ENCODE peak calls at places on chromosomes 6 and 20, in six cellular contexts. W is esophagus muscularis mucosa; F is GM13977; J is fibroblast of the aortic adventitia; G is choroid plexus epithelial cell; X is CD4-positive, alpha-beta T cell. T is an unnamed sample.

GRCh38 chr6:119966484-119966883 is 616.9 kb upstream of the MAN1A1 start:
- DNase-seq in X (no peak), F (peak; percentile 5), J (no peak), G (no peak), W (no peak), T (no peak)

GRCh38 chr6:111691345-111692225 is 85.9 kb upstream of the TRAF3IP2 start:
- DNase-seq in X (no peak), G (peak; percentile 47), F (no peak), W (no peak), J (peak; percentile 63), T (no peak)

GRCh38 chr6:72728706-72729343 is 107.0 kb downstream of the KCNQ5 start:
- DNase-seq in J (no peak), G (no peak), X (no peak), F (no peak), W (no peak), T (no peak)

GRCh38 chr6:30646450-30647038 is 389 bp upstream of the C6orf136 start:
- DNase-seq in W (no peak), G (no peak), F (no peak), X (peak; percentile 95), J (no peak), T (no peak)

GRCh38 chr6:6952484-6952883 is 155.3 kb upstream of the RREB1 start:
- DNase-seq in F (no peak), W (no peak), X (no peak), G (no peak), J (no peak), T (no peak)

GRCh38 chr6:148973809-148974208 is 227.0 kb downstream of the UST start:
- DNase-seq in W (no peak), X (no peak), J (peak; percentile 71), G (peak; percentile 75), F (no peak), T (no peak)

GRCh38 chr6:52691718-52692117 is 20.8 kb downstream of the TMEM14A start:
- DNase-seq in J (peak; percentile 29), W (no peak), X (no peak), F (no peak), G (no peak), T (no peak)

GRCh38 chr20:53735536-53736050 is 142.0 kb upstream of the ZNF217 start:
- DNase-seq in J (peak; percentile 85), F (no peak), W (no peak), G (peak; percentile 97), X (no peak), T (no peak)

GRCh38 chr6:44022671-44023352 is 104.4 kb downstream of the MRPL14 start:
- DNase-seq in J (no peak), F (no peak), X (no peak), W (no peak), G (no peak), T (no peak)

GRCh38 chr20:16350465-16350864 is 222.8 kb downstream of the KIF16B start:
- DNase-seq in X (no peak), F (no peak), G (peak; percentile 20), J (peak; percentile 11), W (no peak), T (no peak)

GRCh38 chr20:46967647-46968046 is 73.0 kb downstream of the EYA2 start:
- DNase-seq in J (no peak), W (no peak), F (no peak), X (no peak), G (no peak), T (no peak)

GRCh38 chr20:15895560-15896084 is 677.6 kb downstream of the KIF16B start:
- DNase-seq in J (no peak), X (no peak), F (no peak), G (no peak), W (no peak), T (no peak)

GRCh38 chr6:162671580-162672165 is 55.9 kb downstream of the PRKN start:
- DNase-seq in J (no peak), X (no peak), G (no peak), F (no peak), W (no peak), T (no peak)

GRCh38 chr6:7241709-7242645 is 71.0 kb downstream of the SSR1 start:
- DNase-seq in X (no peak), G (peak; percentile 54), F (no peak), J (no peak), W (no peak), T (no peak)

DNA sequence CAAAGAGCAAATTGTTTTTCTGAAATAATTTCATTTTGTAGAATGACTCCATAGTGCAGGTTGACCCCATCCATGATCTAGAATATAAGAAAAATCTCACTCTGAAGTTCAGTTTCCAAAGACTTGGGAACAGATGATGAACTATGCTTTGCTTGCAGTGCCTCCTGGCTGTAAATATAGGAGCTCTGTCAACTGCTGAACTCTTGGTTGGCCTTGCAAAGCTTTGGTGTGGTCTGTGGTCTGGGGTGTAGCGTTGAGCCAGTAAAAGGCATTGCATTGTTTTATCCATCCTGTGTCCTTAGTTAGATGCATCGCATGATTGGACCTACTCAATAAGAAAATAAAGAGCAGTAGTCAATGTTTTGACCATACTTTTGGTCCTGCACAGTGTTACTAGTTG is 104.0 kb downstream of the PLCB4 start:
- DNase-seq in J (peak; percentile 22), G (peak; percentile 42), F (no peak), X (no peak), W (no peak), T (no peak)
- TF ChIP-seq CTCF in J (peak; percentile 37), G (peak; percentile 50), F (no peak), X (no peak), W (peak; percentile 27), T (no peak)

GRCh38 chr20:652611-653109 is 340 bp downstream of the SRXN1 start:
- DNase-seq in G (peak; percentile 62), X (no peak), W (no peak), F (no peak), J (peak; percentile 45), T (no peak)

GRCh38 chr20:650281-650680 is 2.7 kb downstream of the SRXN1 start:
- DNase-seq in X (no peak), W (no peak), F (no peak), J (no peak), G (no peak), T (no peak)

GRCh38 chr20:653110-653589 is at the start of gene SRXN1:
- DNase-seq in G (peak; percentile 93), F (peak; percentile 97), X (peak; percentile 70), J (peak; percentile 90), W (peak; percentile 96), T (peak; percentile 92)

GRCh38 chr20:651713-652610 is 1.0 kb downstream of the SRXN1 start:
- DNase-seq in F (no peak), W (no peak), J (no peak), G (no peak), X (no peak), T (no peak)

GRCh38 chr20:650954-651353 is 2.0 kb downstream of the SRXN1 start:
- DNase-seq in W (no peak), J (peak; percentile 42), X (no peak), G (peak; percentile 37), F (no peak), T (no peak)
- TF ChIP-seq CTCF in W (peak; percentile 18), J (peak; percentile 42), X (no peak), G (peak; percentile 33), F (no peak), T (peak; percentile 52)

DNA sequence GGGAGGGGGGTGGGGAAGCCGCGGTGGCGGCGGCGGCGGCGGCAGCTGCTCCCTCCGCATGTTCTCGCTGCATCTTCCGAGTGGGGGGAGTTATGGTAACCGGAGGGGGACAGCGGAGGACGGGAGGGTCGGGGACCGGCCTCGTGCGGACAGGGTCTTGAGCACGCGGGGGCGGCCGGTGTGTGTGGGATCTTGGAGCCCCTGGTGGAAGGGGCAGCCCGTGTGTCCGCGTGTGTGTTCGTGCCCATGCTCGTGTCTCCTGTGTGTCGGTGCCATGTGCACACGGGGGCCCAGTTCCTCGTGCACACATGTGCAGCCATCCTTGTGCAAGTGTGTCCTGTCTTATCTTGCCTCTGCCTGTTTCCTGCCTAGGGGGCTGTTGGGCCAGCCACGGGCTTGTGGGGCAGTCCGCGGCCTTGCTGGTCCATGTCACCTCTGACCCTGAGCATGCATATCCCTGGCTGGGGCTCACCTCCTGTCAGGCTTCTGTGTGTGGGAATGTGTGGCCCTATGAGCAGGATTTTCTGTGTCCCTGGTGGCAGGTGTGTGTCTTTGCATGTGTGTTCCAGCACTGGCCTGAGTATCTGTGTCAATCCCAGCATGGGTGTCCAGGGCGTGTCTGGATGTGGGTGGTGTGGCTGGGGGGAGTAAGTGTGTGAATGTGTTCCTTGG is 8.5 kb downstream of the SYNGAP1 start:
- DNase-seq in F (peak; percentile 66), G (no peak), W (no peak), X (no peak), J (no peak), T (no peak)
- TF ChIP-seq CTCF in F (no peak), G (peak; percentile 44), W (peak; percentile 31), X (peak; percentile 58), J (peak; percentile 33), T (peak; percentile 69)

DNA sequence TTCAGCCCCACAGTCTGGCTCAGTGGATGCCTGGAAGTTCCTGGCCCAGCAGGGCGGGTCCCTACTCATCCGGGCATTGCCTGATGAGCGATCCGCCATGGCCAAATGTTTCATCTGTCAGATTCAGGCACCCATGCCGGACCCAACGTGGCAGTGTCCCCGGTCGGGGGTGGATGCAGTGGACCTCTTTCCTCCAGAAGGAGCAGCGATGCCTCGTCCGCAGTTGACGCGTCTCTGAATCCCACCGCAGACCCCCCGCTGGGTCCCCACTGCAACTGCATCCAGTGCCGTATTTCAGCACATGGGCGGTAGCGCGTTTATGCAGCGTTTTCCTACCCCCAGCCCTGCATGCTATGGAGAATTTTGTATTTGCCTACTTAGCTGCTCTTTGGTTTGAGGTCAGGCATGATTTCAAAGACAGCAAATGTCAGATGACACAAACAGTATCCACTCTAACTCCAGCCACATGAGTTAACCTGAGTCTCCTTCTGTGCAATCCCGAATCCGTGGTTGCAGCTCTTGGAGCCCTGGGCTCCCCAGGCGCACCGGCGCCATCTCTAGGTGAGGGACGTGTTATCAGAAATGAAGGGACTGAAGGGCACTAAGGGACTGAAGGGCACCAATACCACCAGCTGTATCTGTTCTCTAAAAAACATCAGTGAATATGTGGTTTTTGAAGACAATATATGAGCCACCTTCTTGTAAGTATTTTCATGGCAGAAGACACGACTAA is 72.6 kb upstream of the THBS2 start:
- DNase-seq in F (no peak), G (peak; percentile 72), W (peak; percentile 89), X (no peak), J (peak; percentile 48), T (no peak)
- TF ChIP-seq CTCF in F (no peak), G (peak; percentile 73), W (peak; percentile 33), X (no peak), J (peak; percentile 34), T (no peak)

DNA sequence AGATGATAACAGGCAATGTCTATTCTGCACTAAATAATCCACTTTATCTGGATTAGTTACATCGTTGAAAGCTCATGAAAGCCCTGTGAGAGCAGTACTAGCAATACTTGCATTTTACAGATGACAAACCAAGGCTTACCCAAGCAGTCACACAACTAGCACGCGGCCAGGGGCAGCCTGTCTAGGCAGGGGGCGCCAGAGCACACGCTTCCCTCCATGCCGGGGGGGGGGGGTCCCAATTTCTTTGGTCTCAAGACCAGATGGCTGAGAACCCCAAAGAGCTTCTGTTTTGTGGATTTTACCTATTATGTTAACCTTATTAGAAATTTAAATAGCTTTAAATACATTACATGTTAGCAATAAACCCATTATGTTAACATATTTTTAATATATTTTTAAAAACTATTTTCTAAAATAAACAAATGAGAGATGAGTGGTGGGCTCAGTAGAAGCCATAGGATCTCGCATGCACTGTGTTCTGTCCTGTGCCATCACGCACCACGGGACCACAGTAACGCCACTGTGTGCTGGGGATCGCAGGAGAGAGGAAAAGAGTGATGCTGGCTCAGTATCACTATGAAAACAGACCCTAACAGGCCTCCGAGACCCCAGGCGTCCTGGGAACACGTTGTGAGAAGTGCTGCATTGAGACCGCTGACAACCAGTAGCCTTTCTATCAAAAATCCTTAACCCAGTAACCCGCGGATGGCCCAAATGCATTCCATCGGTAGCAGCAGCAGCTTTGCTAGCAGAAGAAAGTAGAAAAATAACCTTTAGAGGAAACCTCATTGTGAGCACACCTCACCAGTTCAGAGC is 5.3 kb upstream of the PRR18 start:
- DNase-seq in F (peak; percentile 83), X (peak; percentile 23), J (peak; percentile 62), W (peak; percentile 77), G (peak; percentile 69), T (no peak)
- TF ChIP-seq CTCF in F (peak; percentile 79), X (peak; percentile 78), J (peak; percentile 87), W (peak; percentile 56), G (peak; percentile 89), T (peak; percentile 75)